ENCODE peak calls at places on chromosomes 1 and 21, in nine cellular contexts. E is left ventricle myocardium inferior; L is Panc1; Z is lung; I is body of pancreas; D is CD8-positive, alpha-beta memory T cell; A is mesendoderm; C is Karpas-422; U is SJCRH30. R is an unnamed sample.

GRCh38 chr21:42848932-42849758 is 30.2 kb downstream of the WDR4 start:
- DNase-seq in E (no peak), L (no peak), Z (no peak), I (no peak), D (no peak), A (no peak), C (no peak), U (no peak), R (no peak)

GRCh38 chr21:43609501-43610340 is 49.6 kb downstream of the HSF2BP start:
- DNase-seq in E (no peak), L (no peak), Z (peak; percentile 58), I (peak; percentile 65), D (no peak), A (no peak), C (no peak), U (peak; percentile 88), R (no peak)

GRCh38 chr1:80155371-80155770 is 1148.8 kb upstream of the ADGRL4 start:
- DNase-seq in E (no peak), L (no peak), Z (no peak), I (no peak), D (no peak), A (peak; percentile 63), C (no peak), U (peak; percentile 9), R (no peak)

GRCh38 chr1:245837741-245838140 is 669.3 kb downstream of the SMYD3 start:
- DNase-seq in E (no peak), L (no peak), Z (no peak), I (no peak), D (no peak), A (no peak), C (no peak), U (no peak), R (no peak)

GRCh38 chr1:156549390-156549789 is 23.0 kb downstream of the IQGAP3 start:
- DNase-seq in E (no peak), L (no peak), Z (no peak), I (no peak), D (no peak), A (peak; percentile 66), C (no peak), U (no peak), R (no peak)

GRCh38 chr1:159171688-159172501 is 480 bp downstream of the CADM3 start:
- DNase-seq in E (no peak), L (no peak), Z (no peak), I (no peak), D (no peak), A (peak; percentile 78), C (no peak), U (no peak), R (no peak)

GRCh38 chr1:151720974-151721787 is at the start of gene RIIAD1:
- DNase-seq in E (peak; percentile 38), L (no peak), Z (no peak), I (peak; percentile 50), D (peak; percentile 39), A (peak; percentile 54), C (peak; percentile 76), U (peak; percentile 35), R (peak; percentile 18)

GRCh38 chr1:111649648-111650047 is 30.1 kb downstream of the RAP1A start:
- DNase-seq in E (no peak), L (no peak), Z (no peak), I (no peak), D (no peak), A (no peak), C (no peak), U (no peak), R (no peak)

GRCh38 chr1:37471345-37472231 is 2.8 kb upstream of the ZC3H12A start:
- DNase-seq in E (peak; percentile 69), L (peak; percentile 69), Z (peak; percentile 65), I (peak; percentile 86), D (no peak), A (peak; percentile 95), C (no peak), U (peak; percentile 88), R (no peak)

GRCh38 chr1:46094454-46094853 is 38.0 kb downstream of the PIK3R3 start:
- DNase-seq in E (no peak), L (no peak), Z (no peak), I (no peak), D (no peak), A (no peak), C (no peak), U (no peak), R (no peak)

GRCh38 chr1:183806086-183806485 is 1.2 kb downstream of the RGL1 start:
- DNase-seq in E (no peak), L (no peak), Z (no peak), I (no peak), D (no peak), A (no peak), C (no peak), U (no peak), R (no peak)
- H3K4me3 ChIP-seq in E (peak overlapping the region; percentile 76), L (peak overlapping the region; percentile 28), Z (peak overlapping the region; percentile 27), I (no peak overlapping the region), D (no peak overlapping the region), A (no peak overlapping the region), C (no peak overlapping the region), U (no peak overlapping the region), R (no peak overlapping the region)

GRCh38 chr1:2258122-2258812 is 30.1 kb downstream of the SKI start:
- DNase-seq in E (no peak), L (no peak), Z (no peak), I (no peak), D (no peak), A (no peak), C (no peak), U (no peak), R (no peak)

GRCh38 chr1:2257245-2257627 is 29.1 kb downstream of the SKI start:
- DNase-seq in E (peak; percentile 57), L (no peak), Z (no peak), I (no peak), D (no peak), A (no peak), C (no peak), U (peak; percentile 87), R (no peak)

GRCh38 chr1:2255047-2255419 is 26.9 kb downstream of the SKI start:
- DNase-seq in E (no peak), L (no peak), Z (no peak), I (no peak), D (no peak), A (no peak), C (no peak), U (no peak), R (no peak)

GRCh38 chr1:2255420-2256369 is 27.6 kb downstream of the SKI start:
- DNase-seq in E (no peak), L (peak; percentile 82), Z (no peak), I (no peak), D (peak; percentile 92), A (peak; percentile 94), C (peak; percentile 76), U (peak; percentile 79), R (peak; percentile 60)

DNA sequence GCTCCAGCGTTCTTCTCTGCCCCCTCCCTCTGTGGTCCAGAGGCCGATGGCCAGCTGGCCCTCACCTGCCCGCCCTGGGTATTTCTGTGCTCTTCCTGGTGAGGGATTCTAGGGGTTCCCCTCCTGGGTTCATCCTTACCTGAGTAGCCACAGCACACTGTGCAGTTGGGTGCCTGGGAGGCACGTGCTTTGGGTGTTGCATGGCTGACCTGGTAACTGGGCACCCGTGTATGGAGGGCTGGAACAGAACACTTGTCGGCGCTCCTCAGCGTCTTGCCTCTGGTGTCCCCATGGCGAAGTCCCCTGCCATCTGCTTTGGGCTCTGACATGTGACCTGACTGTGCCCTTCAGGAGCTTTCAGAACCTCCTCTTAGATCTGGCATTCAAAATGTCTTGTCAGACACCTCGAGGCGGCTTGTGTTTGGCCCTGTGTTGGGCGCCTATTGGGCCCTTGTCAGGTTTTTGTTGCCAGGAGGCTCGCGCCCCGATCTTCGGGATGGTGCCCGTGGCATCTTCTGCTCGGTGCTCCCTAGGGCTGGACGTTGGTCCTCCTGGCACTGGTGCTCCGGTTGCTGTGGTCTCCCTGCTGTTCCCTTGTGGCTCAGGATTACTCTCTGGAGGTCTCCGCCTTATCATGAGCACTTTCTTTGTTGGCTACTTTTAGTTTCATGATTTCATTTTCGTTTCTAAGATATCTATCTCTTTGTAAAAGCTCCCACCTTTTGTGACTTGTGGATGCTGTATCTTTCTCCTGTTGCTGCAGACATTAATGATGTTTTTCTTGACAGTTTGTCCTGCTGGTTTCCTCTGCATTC is 28.5 kb downstream of the SKI start:
- DNase-seq in E (no peak), L (no peak), Z (no peak), I (no peak), D (no peak), A (no peak), C (no peak), U (no peak), R (no peak)
- H3K4me1 ChIP-seq in E (peaks cover 92% of the 10 kb centered on the region), L (peaks cover 16% of the 10 kb centered on the region), Z (peaks cover 3% of the 10 kb centered on the region), I (peaks cover 11% of the 10 kb centered on the region), D (peaks cover 81% of the 10 kb centered on the region), A (peaks cover 2% of the 10 kb centered on the region), C (no peaks in the 10 kb centered on the region), U (no peaks in the 10 kb centered on the region), R (peaks cover 85% of the 10 kb centered on the region)

GRCh38 chr1:55723001-55723400 is 507.8 kb upstream of the USP24 start:
- DNase-seq in E (no peak), L (no peak), Z (no peak), I (no peak), D (no peak), A (no peak), C (no peak), U (no peak), R (no peak)

GRCh38 chr1:55727010-55727409 is 511.8 kb upstream of the USP24 start:
- DNase-seq in E (no peak), L (no peak), Z (no peak), I (no peak), D (no peak), A (peak; percentile 1), C (no peak), U (peak; percentile 83), R (no peak)

GRCh38 chr1:55720243-55720642 is 505.1 kb upstream of the USP24 start:
- DNase-seq in E (peak; percentile 55), L (no peak), Z (peak; percentile 45), I (no peak), D (no peak), A (no peak), C (no peak), U (peak; percentile 74), R (no peak)

GRCh38 chr1:55725378-55725777 is 510.2 kb upstream of the USP24 start:
- DNase-seq in E (no peak), L (no peak), Z (no peak), I (no peak), D (no peak), A (no peak), C (no peak), U (no peak), R (no peak)

GRCh38 chr1:55724551-55725325 is 509.6 kb upstream of the USP24 start:
- DNase-seq in E (no peak), L (no peak), Z (no peak), I (no peak), D (no peak), A (no peak), C (no peak), U (peak; percentile 51), R (no peak)
- H3K27ac ChIP-seq in E (no peak overlapping the region), L (no peak overlapping the region), Z (no peak overlapping the region), I (no peak overlapping the region), D (no peak overlapping the region), A (no peak overlapping the region), C (no peak overlapping the region), U (peak overlapping the region; percentile 94), R (no peak overlapping the region)

GRCh38 chr1:116755681-116756080 is 1.5 kb downstream of the CD2 start:
- DNase-seq in E (no peak), L (no peak), Z (no peak), I (no peak), D (no peak), A (no peak), C (no peak), U (no peak), R (no peak)
- H3K4me3 ChIP-seq in E (no peak overlapping the region), L (no peak overlapping the region), Z (no peak overlapping the region), I (no peak overlapping the region), D (peak overlapping the region; percentile 85), A (no peak overlapping the region), C (no peak overlapping the region), U (no peak overlapping the region), R (peak overlapping the region; percentile 84)

R was measured in CD8-positive, alpha-beta T cell.